ENCODE peak calls at places on chromosome X, in eight cellular contexts. One of them, this sample, is unnamed.

GRCh38 chrX:45596190-45596808 is 395.6 kb upstream of the DIPK2B start:
- DNase-seq in stimulated activated CD4-positive, alpha-beta T cell treated with anti-CD3 and anti-CD28 coated beads, Interleukin-15, amount 100 ng/mL, for 1 hour: no peak
- DNase-seq in DMS 273 treated with DMSO at 0.1 percent for 48 hours: no peak
- DNase-seq in tibial artery: no peak
- DNase-seq in K562: no peak
- DNase-seq in EH: peak; percentile 32
- DNase-seq in uterus: no peak
- DNase-seq in KG1: no peak
- DNase-seq in this sample: no peak

GRCh38 chrX:16552546-16552945 is 97.4 kb upstream of the S100G start:
- DNase-seq in DMS 273 treated with DMSO at 0.1 percent for 48 hours: no peak
- DNase-seq in tibial artery: no peak
- DNase-seq in stimulated activated CD4-positive, alpha-beta T cell treated with anti-CD3 and anti-CD28 coated beads, Interleukin-15, amount 100 ng/mL, for 1 hour: no peak
- DNase-seq in EH: peak; percentile 45
- DNase-seq in uterus: no peak
- DNase-seq in K562: no peak
- DNase-seq in KG1: no peak
- DNase-seq in this sample: no peak

GRCh38 chrX:638482-639131 is 8.0 kb downstream of the SHOX start:
- DNase-seq in K562: no peak
- DNase-seq in DMS 273 treated with DMSO at 0.1 percent for 48 hours: no peak
- DNase-seq in stimulated activated CD4-positive, alpha-beta T cell treated with anti-CD3 and anti-CD28 coated beads, Interleukin-15, amount 100 ng/mL, for 1 hour: no peak
- DNase-seq in uterus: no peak
- DNase-seq in tibial artery: no peak
- DNase-seq in EH: peak; percentile 57
- DNase-seq in KG1: no peak
- DNase-seq in this sample: no peak

GRCh38 chrX:49901068-49901467 is 21.3 kb upstream of the CLCN5 start:
- DNase-seq in DMS 273 treated with DMSO at 0.1 percent for 48 hours: no peak
- DNase-seq in KG1: no peak
- DNase-seq in EH: no peak
- DNase-seq in stimulated activated CD4-positive, alpha-beta T cell treated with anti-CD3 and anti-CD28 coated beads, Interleukin-15, amount 100 ng/mL, for 1 hour: no peak
- DNase-seq in tibial artery: no peak
- DNase-seq in K562: no peak
- DNase-seq in uterus: no peak
- DNase-seq in this sample: no peak

GRCh38 chrX:154532690-154533089 is 14.0 kb downstream of the G6PD start:
- DNase-seq in KG1: no peak
- DNase-seq in stimulated activated CD4-positive, alpha-beta T cell treated with anti-CD3 and anti-CD28 coated beads, Interleukin-15, amount 100 ng/mL, for 1 hour: no peak
- DNase-seq in K562: no peak
- DNase-seq in EH: no peak
- DNase-seq in uterus: no peak
- DNase-seq in DMS 273 treated with DMSO at 0.1 percent for 48 hours: no peak
- DNase-seq in tibial artery: no peak
- DNase-seq in this sample: no peak

GRCh38 chrX:78092296-78092695 is 11.8 kb upstream of the PGK1 start:
- DNase-seq in EH: peak; percentile 52
- DNase-seq in uterus: no peak
- DNase-seq in DMS 273 treated with DMSO at 0.1 percent for 48 hours: no peak
- DNase-seq in K562: no peak
- DNase-seq in tibial artery: no peak
- DNase-seq in KG1: no peak
- DNase-seq in stimulated activated CD4-positive, alpha-beta T cell treated with anti-CD3 and anti-CD28 coated beads, Interleukin-15, amount 100 ng/mL, for 1 hour: no peak
- DNase-seq in this sample: no peak

GRCh38 chrX:13570245-13570573 is 808 bp downstream of the EGFL6 start:
- DNase-seq in tibial artery: no peak
- DNase-seq in uterus: no peak
- DNase-seq in EH: no peak
- DNase-seq in K562: no peak
- DNase-seq in stimulated activated CD4-positive, alpha-beta T cell treated with anti-CD3 and anti-CD28 coated beads, Interleukin-15, amount 100 ng/mL, for 1 hour: no peak
- DNase-seq in KG1: no peak
- DNase-seq in DMS 273 treated with DMSO at 0.1 percent for 48 hours: no peak
- DNase-seq in this sample: no peak

GRCh38 chrX:24241822-24242648 is 71.8 kb downstream of the SUPT20HL2 start:
- DNase-seq in KG1: no peak
- DNase-seq in stimulated activated CD4-positive, alpha-beta T cell treated with anti-CD3 and anti-CD28 coated beads, Interleukin-15, amount 100 ng/mL, for 1 hour: no peak
- DNase-seq in DMS 273 treated with DMSO at 0.1 percent for 48 hours: no peak
- DNase-seq in tibial artery: no peak
- DNase-seq in K562: peak; percentile 12
- DNase-seq in uterus: no peak
- DNase-seq in EH: peak; percentile 33
- DNase-seq in this sample: peak; percentile 27

GRCh38 chrX:149903889-149904748 is 23.1 kb downstream of the MAGEA8 start:
- DNase-seq in KG1: no peak
- DNase-seq in K562: peak; percentile 36
- DNase-seq in EH: peak; percentile 3
- DNase-seq in stimulated activated CD4-positive, alpha-beta T cell treated with anti-CD3 and anti-CD28 coated beads, Interleukin-15, amount 100 ng/mL, for 1 hour: no peak
- DNase-seq in tibial artery: no peak
- DNase-seq in DMS 273 treated with DMSO at 0.1 percent for 48 hours: no peak
- DNase-seq in uterus: no peak
- DNase-seq in this sample: no peak

GRCh38 chrX:153878969-153879653 is 6.9 kb downstream of the L1CAM start:
- DNase-seq in stimulated activated CD4-positive, alpha-beta T cell treated with anti-CD3 and anti-CD28 coated beads, Interleukin-15, amount 100 ng/mL, for 1 hour: no peak
- DNase-seq in DMS 273 treated with DMSO at 0.1 percent for 48 hours: peak; percentile 86
- DNase-seq in EH: no peak
- DNase-seq in K562: no peak
- DNase-seq in KG1: no peak
- DNase-seq in uterus: no peak
- DNase-seq in tibial artery: no peak
- DNase-seq in this sample: no peak

GRCh38 chrX:123121241-123121640 is 62.8 kb upstream of the GRIA3 start:
- DNase-seq in uterus: no peak
- DNase-seq in K562: no peak
- DNase-seq in tibial artery: no peak
- DNase-seq in stimulated activated CD4-positive, alpha-beta T cell treated with anti-CD3 and anti-CD28 coated beads, Interleukin-15, amount 100 ng/mL, for 1 hour: no peak
- DNase-seq in KG1: no peak
- DNase-seq in DMS 273 treated with DMSO at 0.1 percent for 48 hours: no peak
- DNase-seq in EH: peak; percentile 50
- DNase-seq in this sample: no peak

GRCh38 chrX:85365370-85365995 is 14.0 kb downstream of the POF1B start:
- DNase-seq in KG1: no peak
- DNase-seq in K562: no peak
- DNase-seq in DMS 273 treated with DMSO at 0.1 percent for 48 hours: no peak
- DNase-seq in tibial artery: no peak
- DNase-seq in stimulated activated CD4-positive, alpha-beta T cell treated with anti-CD3 and anti-CD28 coated beads, Interleukin-15, amount 100 ng/mL, for 1 hour: no peak
- DNase-seq in uterus: no peak
- DNase-seq in EH: no peak
- DNase-seq in this sample: no peak

GRCh38 chrX:1411331-1411730 is 19.4 kb upstream of the SLC25A6 start:
- DNase-seq in EH: no peak
- DNase-seq in KG1: no peak
- DNase-seq in K562: no peak
- DNase-seq in uterus: no peak
- DNase-seq in tibial artery: no peak
- DNase-seq in stimulated activated CD4-positive, alpha-beta T cell treated with anti-CD3 and anti-CD28 coated beads, Interleukin-15, amount 100 ng/mL, for 1 hour: no peak
- DNase-seq in DMS 273 treated with DMSO at 0.1 percent for 48 hours: no peak
- DNase-seq in this sample: no peak

GRCh38 chrX:38335382-38335781 is 8.1 kb upstream of the RPGR start:
- DNase-seq in K562: no peak
- DNase-seq in KG1: no peak
- DNase-seq in EH: no peak
- DNase-seq in tibial artery: no peak
- DNase-seq in stimulated activated CD4-positive, alpha-beta T cell treated with anti-CD3 and anti-CD28 coated beads, Interleukin-15, amount 100 ng/mL, for 1 hour: no peak
- DNase-seq in uterus: no peak
- DNase-seq in DMS 273 treated with DMSO at 0.1 percent for 48 hours: no peak
- DNase-seq in this sample: no peak

GRCh38 chrX:9610774-9611392 is 146.0 kb downstream of the TBL1X start:
- DNase-seq in KG1: no peak
- DNase-seq in DMS 273 treated with DMSO at 0.1 percent for 48 hours: no peak
- DNase-seq in EH: peak; percentile 34
- DNase-seq in tibial artery: no peak
- DNase-seq in K562: no peak
- DNase-seq in stimulated activated CD4-positive, alpha-beta T cell treated with anti-CD3 and anti-CD28 coated beads, Interleukin-15, amount 100 ng/mL, for 1 hour: no peak
- DNase-seq in uterus: no peak
- DNase-seq in this sample: no peak

GRCh38 chrX:140712413-140713173 is 3.0 kb downstream of the LINC00632 start:
- DNase-seq in EH: peak; percentile 30
- DNase-seq in uterus: peak; percentile 30
- DNase-seq in tibial artery: peak; percentile 61
- DNase-seq in DMS 273 treated with DMSO at 0.1 percent for 48 hours: no peak
- DNase-seq in K562: no peak
- DNase-seq in KG1: no peak
- DNase-seq in stimulated activated CD4-positive, alpha-beta T cell treated with anti-CD3 and anti-CD28 coated beads, Interleukin-15, amount 100 ng/mL, for 1 hour: peak; percentile 1
- DNase-seq in this sample: no peak

GRCh38 chrX:115373308-115373707 is 83.8 kb downstream of the LUZP4 start:
- DNase-seq in tibial artery: no peak
- DNase-seq in uterus: no peak
- DNase-seq in EH: no peak
- DNase-seq in KG1: no peak
- DNase-seq in DMS 273 treated with DMSO at 0.1 percent for 48 hours: no peak
- DNase-seq in stimulated activated CD4-positive, alpha-beta T cell treated with anti-CD3 and anti-CD28 coated beads, Interleukin-15, amount 100 ng/mL, for 1 hour: no peak
- DNase-seq in K562: no peak
- DNase-seq in this sample: no peak

GRCh38 chrX:30308263-30309138 is 689 bp downstream of the NR0B1 start:
- DNase-seq in K562: no peak
- DNase-seq in uterus: no peak
- DNase-seq in DMS 273 treated with DMSO at 0.1 percent for 48 hours: no peak
- DNase-seq in KG1: no peak
- DNase-seq in tibial artery: no peak
- DNase-seq in EH: peak; percentile 3
- DNase-seq in stimulated activated CD4-positive, alpha-beta T cell treated with anti-CD3 and anti-CD28 coated beads, Interleukin-15, amount 100 ng/mL, for 1 hour: no peak
- DNase-seq in this sample: no peak

GRCh38 chrX:150219374-150220185 is 143.5 kb upstream of the MAMLD1 start:
- DNase-seq in stimulated activated CD4-positive, alpha-beta T cell treated with anti-CD3 and anti-CD28 coated beads, Interleukin-15, amount 100 ng/mL, for 1 hour: no peak
- DNase-seq in KG1: no peak
- DNase-seq in DMS 273 treated with DMSO at 0.1 percent for 48 hours: no peak
- DNase-seq in EH: peak; percentile 39
- DNase-seq in tibial artery: no peak
- DNase-seq in K562: no peak
- DNase-seq in uterus: no peak
- DNase-seq in this sample: no peak

GRCh38 chrX:11386001-11386523 is 92.8 kb downstream of the AMELX start:
- DNase-seq in DMS 273 treated with DMSO at 0.1 percent for 48 hours: no peak
- DNase-seq in tibial artery: peak; percentile 23
- DNase-seq in uterus: peak; percentile 39
- DNase-seq in EH: peak; percentile 81
- DNase-seq in stimulated activated CD4-positive, alpha-beta T cell treated with anti-CD3 and anti-CD28 coated beads, Interleukin-15, amount 100 ng/mL, for 1 hour: no peak
- DNase-seq in KG1: no peak
- DNase-seq in K562: no peak
- DNase-seq in this sample: no peak

GRCh38 chrX:57977992-57978391 is 67.7 kb upstream of the ZXDA start:
- DNase-seq in K562: no peak
- DNase-seq in uterus: no peak
- DNase-seq in tibial artery: no peak
- DNase-seq in EH: no peak
- DNase-seq in KG1: no peak
- DNase-seq in stimulated activated CD4-positive, alpha-beta T cell treated with anti-CD3 and anti-CD28 coated beads, Interleukin-15, amount 100 ng/mL, for 1 hour: no peak
- DNase-seq in DMS 273 treated with DMSO at 0.1 percent for 48 hours: no peak
- DNase-seq in this sample: no peak

GRCh38 chrX:111216293-111216801 is 53.9 kb downstream of the CAPN6 start:
- DNase-seq in K562: no peak
- DNase-seq in tibial artery: no peak
- DNase-seq in EH: no peak
- DNase-seq in KG1: no peak
- DNase-seq in DMS 273 treated with DMSO at 0.1 percent for 48 hours: no peak
- DNase-seq in uterus: no peak
- DNase-seq in stimulated activated CD4-positive, alpha-beta T cell treated with anti-CD3 and anti-CD28 coated beads, Interleukin-15, amount 100 ng/mL, for 1 hour: no peak
- DNase-seq in this sample: no peak

GRCh38 chrX:124504106-124504983 is 158.0 kb downstream of the SH2D1A start:
- DNase-seq in DMS 273 treated with DMSO at 0.1 percent for 48 hours: no peak
- DNase-seq in tibial artery: no peak
- DNase-seq in KG1: no peak
- DNase-seq in stimulated activated CD4-positive, alpha-beta T cell treated with anti-CD3 and anti-CD28 coated beads, Interleukin-15, amount 100 ng/mL, for 1 hour: no peak
- DNase-seq in uterus: no peak
- DNase-seq in EH: no peak
- DNase-seq in K562: no peak
- DNase-seq in this sample: no peak

GRCh38 chrX:22165732-22166457 is 106.8 kb upstream of the CBLL2 start:
- DNase-seq in KG1: no peak
- DNase-seq in uterus: no peak
- DNase-seq in K562: no peak
- DNase-seq in tibial artery: no peak
- DNase-seq in EH: peak; percentile 57
- DNase-seq in DMS 273 treated with DMSO at 0.1 percent for 48 hours: no peak
- DNase-seq in stimulated activated CD4-positive, alpha-beta T cell treated with anti-CD3 and anti-CD28 coated beads, Interleukin-15, amount 100 ng/mL, for 1 hour: no peak
- DNase-seq in this sample: no peak

GRCh38 chrX:53666171-53666570 is 20.3 kb downstream of the HUWE1 start:
- DNase-seq in tibial artery: no peak
- DNase-seq in KG1: no peak
- DNase-seq in K562: no peak
- DNase-seq in EH: no peak
- DNase-seq in stimulated activated CD4-positive, alpha-beta T cell treated with anti-CD3 and anti-CD28 coated beads, Interleukin-15, amount 100 ng/mL, for 1 hour: no peak
- DNase-seq in DMS 273 treated with DMSO at 0.1 percent for 48 hours: no peak
- DNase-seq in uterus: no peak
- DNase-seq in this sample: no peak

GRCh38 chrX:103716967-103717366 is 6.3 kb downstream of the TMEM31 start:
- DNase-seq in DMS 273 treated with DMSO at 0.1 percent for 48 hours: no peak
- DNase-seq in uterus: no peak
- DNase-seq in tibial artery: no peak
- DNase-seq in KG1: no peak
- DNase-seq in K562: no peak
- DNase-seq in EH: peak; percentile 91
- DNase-seq in stimulated activated CD4-positive, alpha-beta T cell treated with anti-CD3 and anti-CD28 coated beads, Interleukin-15, amount 100 ng/mL, for 1 hour: no peak
- DNase-seq in this sample: no peak

GRCh38 chrX:131801911-131802310 is 221.2 kb upstream of the STK26 start:
- DNase-seq in uterus: no peak
- DNase-seq in tibial artery: no peak
- DNase-seq in K562: no peak
- DNase-seq in KG1: no peak
- DNase-seq in stimulated activated CD4-positive, alpha-beta T cell treated with anti-CD3 and anti-CD28 coated beads, Interleukin-15, amount 100 ng/mL, for 1 hour: no peak
- DNase-seq in DMS 273 treated with DMSO at 0.1 percent for 48 hours: no peak
- DNase-seq in EH: no peak
- DNase-seq in this sample: no peak

GRCh38 chrX:18994713-18995112 is 10.8 kb upstream of the PHKA2 start:
- DNase-seq in tibial artery: no peak
- DNase-seq in stimulated activated CD4-positive, alpha-beta T cell treated with anti-CD3 and anti-CD28 coated beads, Interleukin-15, amount 100 ng/mL, for 1 hour: no peak
- DNase-seq in EH: peak; percentile 88
- DNase-seq in uterus: no peak
- DNase-seq in DMS 273 treated with DMSO at 0.1 percent for 48 hours: no peak
- DNase-seq in KG1: no peak
- DNase-seq in K562: no peak
- DNase-seq in this sample: no peak

This sample was measured in HuH-7.